ENCODE peak calls at places on chromosomes 6 and 20, in eight cellular contexts. Q, P, H, G, L, U, F and T are unnamed samples.

GRCh38 chr20:56778765-56779195 is 149.7 kb downstream of the TFAP2C start:
- DNase-seq in Q (no peak), P (no peak), H (peak; percentile 34), G (no peak), L (peak; percentile 28), U (no peak), F (peak; percentile 26), T (no peak)

GRCh38 chr20:41185013-41185757 is 47.8 kb downstream of the PLCG1 start:
- DNase-seq in Q (no peak), P (no peak), H (no peak), G (no peak), L (no peak), U (no peak), F (no peak), T (peak; percentile 82)

GRCh38 chr6:24052632-24053031 is 73.4 kb upstream of the NRSN1 start:
- DNase-seq in Q (no peak), P (no peak), H (no peak), G (no peak), L (no peak), U (peak; percentile 9), F (no peak), T (no peak)

GRCh38 chr6:6131492-6132109 is 124.9 kb upstream of the NRN1 start:
- DNase-seq in Q (peak; percentile 47), P (no peak), H (no peak), G (peak; percentile 4), L (no peak), U (peak; percentile 53), F (no peak), T (no peak)

GRCh38 chr6:6749791-6750434 is 161.4 kb downstream of the LY86 start:
- DNase-seq in Q (no peak), P (no peak), H (peak; percentile 86), G (no peak), L (peak; percentile 44), U (peak; percentile 61), F (peak; percentile 48), T (no peak)

GRCh38 chr6:34745277-34746103 is 11.8 kb upstream of the SNRPC start:
- DNase-seq in Q (no peak), P (no peak), H (peak; percentile 55), G (no peak), L (no peak), U (peak; percentile 72), F (peak; percentile 43), T (no peak)

GRCh38 chr6:8000080-8001035 is 63.8 kb downstream of the BLOC1S5 start:
- DNase-seq in Q (no peak), P (no peak), H (no peak), G (no peak), L (no peak), U (no peak), F (no peak), T (no peak)

GRCh38 chr20:63706852-63707557 is 771 bp downstream of the ARFRP1 start:
- DNase-seq in Q (peak; percentile 74), P (peak; percentile 48), H (peak; percentile 50), G (peak; percentile 61), L (no peak), U (peak; percentile 77), F (peak; percentile 10), T (peak; percentile 27)

GRCh38 chr20:46999821-47000465 is 105.3 kb downstream of the EYA2 start:
- DNase-seq in Q (peak; percentile 90), P (no peak), H (no peak), G (no peak), L (no peak), U (no peak), F (no peak), T (no peak)

GRCh38 chr6:73074175-73074574 is 151.1 kb downstream of the KHDC1L start:
- DNase-seq in Q (no peak), P (no peak), H (peak; percentile 40), G (no peak), L (no peak), U (no peak), F (no peak), T (no peak)

GRCh38 chr20:41738584-41739193 is 120.5 kb upstream of the CHD6 start:
- DNase-seq in Q (peak; percentile 58), P (no peak), H (peak; percentile 47), G (peak; percentile 11), L (peak; percentile 41), U (peak; percentile 49), F (peak; percentile 20), T (peak; percentile 37)

GRCh38 chr20:34216382-34216742 is 24.9 kb upstream of the ASIP start:
- DNase-seq in Q (no peak), P (no peak), H (no peak), G (no peak), L (no peak), U (no peak), F (no peak), T (no peak)

GRCh38 chr6:111534366-111534765 is 51.3 kb upstream of the REV3L start:
- DNase-seq in Q (no peak), P (no peak), H (no peak), G (no peak), L (peak; percentile 67), U (no peak), F (peak; percentile 69), T (peak; percentile 20)

GRCh38 chr6:149060985-149061760 is 256.3 kb upstream of the TAB2 start:
- DNase-seq in Q (no peak), P (no peak), H (peak; percentile 85), G (no peak), L (no peak), U (peak; percentile 94), F (no peak), T (no peak)

GRCh38 chr20:641516-641913 is 11.5 kb downstream of the SRXN1 start:
- DNase-seq in Q (no peak), P (no peak), H (no peak), G (no peak), L (no peak), U (peak; percentile 85), F (no peak), T (no peak)

GRCh38 chr6:141483561-141484061 is 649.1 kb upstream of the GJE1 start:
- DNase-seq in Q (peak; percentile 93), P (peak; percentile 35), H (peak; percentile 94), G (peak; percentile 76), L (no peak), U (no peak), F (no peak), T (no peak)

GRCh38 chr20:57024849-57025248 is 241.6 kb downstream of the BMP7 start:
- DNase-seq in Q (no peak), P (no peak), H (no peak), G (no peak), L (no peak), U (no peak), F (no peak), T (no peak)

DNA sequence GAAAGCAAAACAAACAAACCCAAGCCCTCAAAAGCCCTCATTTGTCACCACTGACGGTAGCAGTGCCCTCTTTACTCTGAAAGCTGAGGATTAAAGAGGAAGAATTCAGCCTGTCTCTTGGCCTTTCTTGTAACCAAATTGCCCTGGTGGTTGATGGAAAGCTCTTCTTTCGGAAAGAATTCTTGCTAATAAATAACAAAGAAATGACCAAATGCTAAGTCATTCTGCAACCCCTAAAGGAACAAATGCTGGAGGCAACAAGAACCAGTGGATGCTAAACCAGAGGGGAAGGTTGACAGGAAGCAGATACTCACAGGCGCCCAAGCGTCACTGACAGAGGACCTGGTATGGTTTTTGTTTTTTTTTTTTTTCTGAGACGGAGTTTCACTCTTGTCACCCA is 6.6 kb downstream of the ADISSP start:
- DNase-seq in Q (peak; percentile 46), P (no peak), H (no peak), G (no peak), L (no peak), U (no peak), F (no peak), T (no peak)
- H3K27ac ChIP-seq in Q (peak overlapping the region; percentile 12), P (no peak overlapping the region), H (no peak overlapping the region), G (no peak overlapping the region), L (no peak overlapping the region), U (no peak overlapping the region), F (no peak overlapping the region), T (no peak overlapping the region)

GRCh38 chr6:33413200-33413599 is 2.4 kb downstream of the PHF1 start:
- DNase-seq in Q (no peak), P (no peak), H (no peak), G (no peak), L (no peak), U (no peak), F (no peak), T (no peak)
- H3K27ac ChIP-seq in Q (no peak overlapping the region), P (no peak overlapping the region), H (no peak overlapping the region), G (peak overlapping the region; percentile 99), L (peak overlapping the region; percentile 12), U (no peak overlapping the region), F (no peak overlapping the region), T (no peak overlapping the region)

DNA sequence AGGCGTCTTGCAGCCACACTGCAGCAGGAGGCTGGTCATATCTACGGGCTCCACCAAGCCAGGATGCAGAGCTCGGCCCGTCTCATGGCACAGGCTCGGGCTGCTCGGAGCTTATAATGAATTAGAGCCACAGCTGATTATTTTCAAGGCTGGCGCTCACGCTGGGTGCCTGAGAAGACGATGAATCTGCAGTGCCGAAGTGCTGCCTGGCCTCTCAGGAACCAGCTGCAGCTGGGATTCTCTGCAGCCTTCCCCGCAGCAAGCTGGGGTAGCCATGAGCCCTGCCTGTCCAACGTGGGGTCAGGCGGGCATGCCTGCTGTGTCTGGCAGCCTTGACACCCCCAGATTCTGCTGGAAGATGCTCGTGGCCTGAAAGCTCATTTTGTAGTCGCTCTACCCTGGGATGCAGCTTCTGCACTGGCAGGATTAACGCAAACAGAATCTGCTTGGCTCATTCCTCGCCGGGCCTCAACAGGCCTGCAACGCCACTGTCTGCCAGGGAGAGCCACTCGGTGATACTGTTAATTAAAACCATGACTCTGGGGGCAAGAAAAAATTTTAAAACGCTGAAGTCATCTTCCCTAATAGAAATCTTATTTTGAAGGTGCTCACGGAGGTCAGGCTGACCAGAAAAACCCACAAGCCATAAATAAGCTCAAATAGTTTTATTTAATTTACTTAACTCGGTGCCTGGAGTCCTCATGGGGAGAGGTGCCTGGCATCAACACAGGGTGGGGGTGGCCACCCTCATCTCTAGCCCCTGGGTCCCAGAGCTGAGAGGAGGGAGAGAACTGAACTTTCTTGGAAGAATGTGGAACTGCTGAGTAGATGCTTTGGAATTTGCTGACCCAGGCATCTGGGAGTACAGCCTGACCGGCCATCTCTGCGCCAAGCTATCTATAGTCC is 104.5 kb downstream of the CDH26 start:
- DNase-seq in Q (no peak), P (no peak), H (peak; percentile 78), G (no peak), L (no peak), U (no peak), F (no peak), T (no peak)
- H3K27ac ChIP-seq in Q (no peak overlapping the region), P (no peak overlapping the region), H (peak overlapping the region; percentile 4), G (no peak overlapping the region), L (peak overlapping the region; percentile 23), U (no peak overlapping the region), F (peak overlapping the region; percentile 5), T (peak overlapping the region; percentile 61)

GRCh38 chr6:11772109-11772830 is 6.3 kb downstream of the ADTRP start:
- DNase-seq in Q (no peak), P (no peak), H (peak; percentile 96), G (no peak), L (no peak), U (no peak), F (peak; percentile 44), T (no peak)

GRCh38 chr6:11773581-11773980 is 5.0 kb downstream of the ADTRP start:
- DNase-seq in Q (no peak), P (no peak), H (no peak), G (no peak), L (no peak), U (no peak), F (no peak), T (no peak)

GRCh38 chr6:11771473-11772048 is 7.0 kb downstream of the ADTRP start:
- DNase-seq in Q (no peak), P (no peak), H (peak; percentile 26), G (no peak), L (no peak), U (no peak), F (no peak), T (no peak)

GRCh38 chr6:11774392-11774791 is 4.2 kb downstream of the ADTRP start:
- DNase-seq in Q (no peak), P (no peak), H (no peak), G (no peak), L (no peak), U (no peak), F (no peak), T (no peak)

GRCh38 chr6:11773013-11773412 is 5.6 kb downstream of the ADTRP start:
- DNase-seq in Q (no peak), P (no peak), H (no peak), G (no peak), L (no peak), U (no peak), F (no peak), T (no peak)
- H3K27ac ChIP-seq in Q (no peak overlapping the region), P (no peak overlapping the region), H (peak overlapping the region; percentile 98), G (no peak overlapping the region), L (no peak overlapping the region), U (no peak overlapping the region), F (no peak overlapping the region), T (no peak overlapping the region)